ENCODE peak calls at places on chromosomes 16 and 17, in ten cellular contexts. E, F, A, Z, H, K, Y, V, Q and U are unnamed samples.

GRCh38 chr17:33385133-33385532 is 92.0 kb upstream of the ASIC2 start:
- DNase-seq in E (no peak), F (no peak), A (no peak), Z (no peak), H (no peak), K (no peak), Y (no peak), V (no peak), Q (no peak), U (no peak)

GRCh38 chr16:1028056-1028455 is 44.5 kb upstream of the SSTR5 start:
- DNase-seq in E (no peak), F (no peak), A (no peak), Z (no peak), H (no peak), K (no peak), Y (no peak), V (no peak), Q (no peak), U (no peak)

GRCh38 chr17:1104222-1104621 is 75.6 kb downstream of the ABR start:
- DNase-seq in E (no peak), F (no peak), A (peak; percentile 44), Z (no peak), H (no peak), K (no peak), Y (no peak), V (no peak), Q (no peak), U (no peak)

GRCh38 chr17:80968602-80969029 is 23.0 kb upstream of the CHMP6 start:
- DNase-seq in E (peak; percentile 90), F (no peak), A (peak; percentile 64), Z (no peak), H (no peak), K (peak; percentile 68), Y (no peak), V (no peak), Q (peak; percentile 51), U (peak; percentile 31)

GRCh38 chr17:61392679-61393078 is 7.0 kb upstream of the TBX2 start:
- DNase-seq in E (no peak), F (no peak), A (no peak), Z (no peak), H (no peak), K (no peak), Y (no peak), V (no peak), Q (no peak), U (no peak)

GRCh38 chr16:4090476-4090875 is 25.8 kb downstream of the ADCY9 start:
- DNase-seq in E (no peak), F (no peak), A (peak; percentile 49), Z (no peak), H (no peak), K (peak; percentile 57), Y (no peak), V (no peak), Q (no peak), U (peak; percentile 59)

GRCh38 chr17:63998721-63999679 is 849 bp downstream of the PRR29 start:
- DNase-seq in E (no peak), F (no peak), A (no peak), Z (no peak), H (peak; percentile 47), K (no peak), Y (no peak), V (peak; percentile 35), Q (no peak), U (no peak)

GRCh38 chr17:41492351-41492750 is 2.6 kb upstream of the KRT36 start:
- DNase-seq in E (no peak), F (no peak), A (peak; percentile 71), Z (no peak), H (no peak), K (no peak), Y (no peak), V (no peak), Q (no peak), U (no peak)

GRCh38 chr16:12575288-12575687 is 228.4 kb downstream of the CPPED1 start:
- DNase-seq in E (no peak), F (no peak), A (no peak), Z (no peak), H (no peak), K (no peak), Y (no peak), V (no peak), Q (no peak), U (no peak)

GRCh38 chr16:1542533-1542932 is 9.1 kb downstream of the TMEM204 start:
- DNase-seq in E (no peak), F (no peak), A (no peak), Z (no peak), H (no peak), K (no peak), Y (no peak), V (no peak), Q (no peak), U (no peak)

GRCh38 chr16:15539197-15539596 is 103.8 kb downstream of the MARF1 start:
- DNase-seq in E (peak; percentile 14), F (no peak), A (no peak), Z (no peak), H (no peak), K (no peak), Y (no peak), V (peak; percentile 54), Q (no peak), U (no peak)

GRCh38 chr17:79750650-79751545 is 20.2 kb downstream of the ENPP7 start:
- DNase-seq in E (no peak), F (no peak), A (no peak), Z (no peak), H (no peak), K (no peak), Y (no peak), V (no peak), Q (no peak), U (no peak)